ENCODE peak calls at places on chromosomes 7 and 10, in ten cellular contexts. N is left ventricle myocardium inferior; K is fibroblast of the aortic adventitia; I is Calu3; O is GM12891; S is AG08395; T is fibroblast of villous mesenchyme; V is activated naive CD8-positive, alpha-beta T cell treated with anti-CD3 and anti-CD28 coated beads for 36 hours; H is skeletal muscle cell; G is astrocyte of the spinal cord. Z is an unnamed sample.

GRCh38 chr7:121798896-121799295 is 74.1 kb upstream of the PTPRZ1 start:
- DNase-seq in O (no peak), S (no peak), N (no peak), G (peak; percentile 64), I (no peak), V (no peak), H (no peak), K (no peak), T (no peak), Z (no peak)

GRCh38 chr10:84264611-84265141 is 19.8 kb downstream of the RGR start:
- DNase-seq in I (peak; percentile 61), V (peak; percentile 64), H (peak; percentile 18), N (peak; percentile 50), O (no peak), K (peak; percentile 68), G (peak; percentile 63), T (peak; percentile 47), S (peak; percentile 77), Z (peak; percentile 34)

GRCh38 chr10:12800302-12800701 is 201.2 kb downstream of the CCDC3 start:
- DNase-seq in I (no peak), H (no peak), G (no peak), O (no peak), V (no peak), N (no peak), T (no peak), S (no peak), K (no peak), Z (no peak)

GRCh38 chr10:79027147-79028055 is 41.4 kb upstream of the ZMIZ1 start:
- DNase-seq in I (no peak), K (no peak), V (peak; percentile 44), S (no peak), O (no peak), H (no peak), T (no peak), G (no peak), N (no peak), Z (peak; percentile 85)

GRCh38 chr10:110843796-110844616 is 27.7 kb upstream of the PDCD4 start:
- DNase-seq in T (no peak), H (no peak), O (no peak), I (no peak), V (no peak), K (no peak), N (no peak), G (no peak), S (no peak), Z (no peak)

GRCh38 chr7:129363-130221 is 62.8 kb upstream of the FAM20C start:
- DNase-seq in T (peak; percentile 42), V (no peak), G (no peak), O (no peak), I (no peak), H (no peak), S (peak; percentile 49), K (peak; percentile 93), N (no peak), Z (no peak)

GRCh38 chr7:127844707-127845331 is 186.4 kb downstream of the LRRC4 start:
- DNase-seq in V (no peak), T (peak; percentile 27), I (no peak), H (no peak), O (no peak), N (peak; percentile 40), K (peak; percentile 56), S (peak; percentile 44), G (peak; percentile 47), Z (peak; percentile 67)

GRCh38 chr7:1352656-1353286 is 106.5 kb downstream of the MICALL2 start:
- DNase-seq in O (no peak), K (no peak), H (no peak), G (no peak), V (no peak), T (no peak), I (no peak), N (no peak), S (no peak), Z (no peak)

GRCh38 chr7:23474098-23474828 is 4.0 kb upstream of the IGF2BP3 start:
- DNase-seq in T (peak; percentile 96), O (peak; percentile 72), G (peak; percentile 98), I (peak; percentile 100), N (peak; percentile 60), H (peak; percentile 91), S (peak; percentile 96), K (peak; percentile 91), V (peak; percentile 86), Z (peak; percentile 94)

GRCh38 chr7:151404216-151405011 is 5.4 kb downstream of the WDR86 start:
- DNase-seq in S (peak; percentile 62), N (no peak), O (peak; percentile 13), H (no peak), K (peak; percentile 65), V (no peak), T (peak; percentile 92), I (peak; percentile 48), G (peak; percentile 27), Z (peak; percentile 89)

GRCh38 chr10:31319602-31320178 is 674 bp downstream of the ZEB1 start:
- DNase-seq in V (no peak), T (no peak), S (no peak), H (no peak), O (peak; percentile 3), I (no peak), G (no peak), K (no peak), N (no peak), Z (no peak)

GRCh38 chr10:114632869-114633715 is 25.0 kb downstream of the ABLIM1 start:
- DNase-seq in S (peak; percentile 76), N (peak; percentile 34), T (peak; percentile 79), K (peak; percentile 79), V (no peak), O (no peak), I (peak; percentile 42), G (peak; percentile 88), H (peak; percentile 77), Z (peak; percentile 45)

GRCh38 chr10:6199131-6199733 is 3.5 kb upstream of the PFKFB3 start:
- DNase-seq in T (no peak), K (no peak), V (no peak), G (no peak), N (no peak), O (no peak), I (no peak), S (no peak), H (no peak), Z (no peak)

GRCh38 chr10:104580321-104580720 is 60.8 kb upstream of the SORCS3 start:
- DNase-seq in N (no peak), G (no peak), S (peak; percentile 29), T (peak; percentile 2), I (no peak), H (no peak), K (peak; percentile 16), V (no peak), O (no peak), Z (peak; percentile 81)

GRCh38 chr10:7409045-7409731 is 1.6 kb downstream of the SFMBT2 start:
- DNase-seq in N (peak; percentile 29), O (no peak), T (peak; percentile 13), K (no peak), I (no peak), V (peak; percentile 73), H (no peak), S (no peak), G (no peak), Z (no peak)

GRCh38 chr10:18539335-18539734 is 112.1 kb downstream of the NSUN6 start:
- DNase-seq in I (no peak), N (no peak), K (no peak), G (no peak), O (no peak), S (no peak), V (no peak), H (no peak), T (no peak), Z (no peak)

GRCh38 chr10:16964571-16965241 is 147.5 kb upstream of the RSU1 start:
- DNase-seq in G (no peak), T (peak; percentile 90), H (no peak), N (no peak), I (no peak), O (no peak), K (no peak), V (no peak), S (peak; percentile 39), Z (peak; percentile 57)

GRCh38 chr10:133178357-133179127 is 18.5 kb downstream of the KNDC1 start:
- DNase-seq in V (no peak), T (no peak), S (no peak), G (no peak), H (no peak), O (no peak), I (no peak), K (no peak), N (peak; percentile 5), Z (no peak)

GRCh38 chr10:132142396-132143161 is 44.2 kb upstream of the DPYSL4 start:
- DNase-seq in S (peak; percentile 66), H (no peak), K (no peak), T (no peak), V (peak; percentile 60), N (peak; percentile 38), G (no peak), I (peak; percentile 61), O (peak; percentile 96), Z (no peak)

GRCh38 chr7:11726251-11727155 is 105.5 kb downstream of the THSD7A start:
- DNase-seq in O (no peak), G (peak; percentile 79), V (no peak), I (no peak), T (peak; percentile 44), S (peak; percentile 60), N (peak; percentile 34), K (peak; percentile 91), H (peak; percentile 87), Z (no peak)